ENCODE peak calls at places on chromosomes 11 and 22, in seven cellular contexts. P, L, I, K, V, A and H are unnamed samples.

GRCh38 chr11:94128171-94128745 is 383 bp upstream of the PANX1 start:
- DNase-seq in P (no peak), L (no peak), I (peak), K (no peak), V (no peak), A (no peak), H (peak)

GRCh38 chr11:78341841-78342240 is 75.8 kb downstream of the GAB2 start:
- DNase-seq in P (no peak), L (no peak), I (no peak), K (no peak), V (no peak), A (no peak), H (no peak)

GRCh38 chr11:108496643-108497256 is 1.4 kb downstream of the POGLUT3 start:
- DNase-seq in P (no peak), L (no peak), I (no peak), K (no peak), V (no peak), A (no peak), H (peak)

GRCh38 chr11:22635689-22636088 is 10.1 kb upstream of the FANCF start:
- DNase-seq in P (no peak), L (no peak), I (no peak), K (no peak), V (no peak), A (peak), H (no peak)

GRCh38 chr11:77726524-77726923 is 88.9 kb upstream of the CLNS1A start:
- DNase-seq in P (no peak), L (no peak), I (no peak), K (no peak), V (no peak), A (no peak), H (no peak)

GRCh38 chr22:32650553-32651345 is 150.8 kb upstream of the TIMP3 start:
- DNase-seq in P (no peak), L (no peak), I (peak), K (no peak), V (no peak), A (no peak), H (no peak)

GRCh38 chr11:123261345-123262106 is 66.5 kb upstream of the CLMP start:
- DNase-seq in P (peak), L (peak), I (peak), K (peak), V (no peak), A (peak), H (peak)

GRCh38 chr11:116481126-116481644 is 291.6 kb downstream of the BUD13 start:
- DNase-seq in P (no peak), L (no peak), I (no peak), K (no peak), V (no peak), A (no peak), H (no peak)

GRCh38 chr11:69297926-69298777 is 4.2 kb downstream of the MYEOV start:
- DNase-seq in P (no peak), L (peak), I (peak), K (no peak), V (no peak), A (no peak), H (peak)

GRCh38 chr11:34075178-34075820 is 23.8 kb downstream of the CAPRIN1 start:
- DNase-seq in P (peak), L (no peak), I (no peak), K (no peak), V (no peak), A (no peak), H (peak)

GRCh38 chr11:66068923-66069714 is 953 bp upstream of the PACS1 start:
- DNase-seq in P (peak), L (no peak), I (peak), K (peak), V (no peak), A (no peak), H (peak)

GRCh38 chr22:23036684-23037428 is 33.5 kb upstream of the GNAZ start:
- DNase-seq in P (no peak), L (no peak), I (peak), K (no peak), V (no peak), A (no peak), H (peak)

GRCh38 chr11:106917973-106918372 is 100.3 kb downstream of the GUCY1A2 start:
- DNase-seq in P (no peak), L (no peak), I (no peak), K (peak), V (no peak), A (peak), H (peak)

GRCh38 chr11:62879554-62879953 is 1.1 kb upstream of the SLC3A2 start:
- DNase-seq in P (no peak), L (no peak), I (peak), K (no peak), V (no peak), A (no peak), H (peak)

GRCh38 chr22:48609279-48609865 is 1218.3 kb downstream of the BRD1 start:
- DNase-seq in P (no peak), L (no peak), I (no peak), K (no peak), V (no peak), A (no peak), H (no peak)

GRCh38 chr11:66011239-66011784 is 496 bp upstream of the CST6 start:
- DNase-seq in P (peak), L (peak), I (peak), K (no peak), V (no peak), A (no peak), H (peak)

GRCh38 chr22:19940536-19941364 is 822 bp upstream of the COMT start:
- DNase-seq in P (no peak), L (peak), I (no peak), K (no peak), V (no peak), A (no peak), H (no peak)

GRCh38 chr22:19941365-19942070 is at the start of the genes COMT and TXNRD2:
- DNase-seq in P (no peak), L (peak), I (peak), K (peak), V (no peak), A (no peak), H (peak)

GRCh38 chr22:19943665-19944026 is 2.0 kb upstream of the TXNRD2 start:
- DNase-seq in P (no peak), L (peak), I (peak), K (no peak), V (peak), A (no peak), H (peak)

GRCh38 chr22:19942071-19942885 is 660 bp upstream of the TXNRD2 start:
- DNase-seq in P (no peak), L (peak), I (peak), K (no peak), V (no peak), A (no peak), H (peak)

GRCh38 chr22:19942886-19943664 is 1.5 kb upstream of the TXNRD2 start:
- DNase-seq in P (peak), L (peak), I (peak), K (peak), V (no peak), A (peak), H (peak)
- H3K4me3 ChIP-seq in P (peak), L (peak), I (peak), K (no peak), V (peak), A (no peak), H (peak)

GRCh38 chr11:124922831-124923230 is 3.8 kb downstream of the HEPN1 start:
- DNase-seq in P (no peak), L (no peak), I (no peak), K (no peak), V (no peak), A (no peak), H (no peak)

GRCh38 chr11:124920870-124921609 is 2.0 kb downstream of the HEPN1 start:
- DNase-seq in P (peak), L (peak), I (no peak), K (peak), V (no peak), A (peak), H (peak)

GRCh38 chr11:124918950-124919349 is at the start of gene HEPN1:
- DNase-seq in P (no peak), L (no peak), I (no peak), K (no peak), V (no peak), A (no peak), H (no peak)

GRCh38 chr11:124917115-124917637 is 1.9 kb upstream of the HEPN1 start:
- DNase-seq in P (no peak), L (no peak), I (peak), K (no peak), V (no peak), A (no peak), H (peak)

DNA sequence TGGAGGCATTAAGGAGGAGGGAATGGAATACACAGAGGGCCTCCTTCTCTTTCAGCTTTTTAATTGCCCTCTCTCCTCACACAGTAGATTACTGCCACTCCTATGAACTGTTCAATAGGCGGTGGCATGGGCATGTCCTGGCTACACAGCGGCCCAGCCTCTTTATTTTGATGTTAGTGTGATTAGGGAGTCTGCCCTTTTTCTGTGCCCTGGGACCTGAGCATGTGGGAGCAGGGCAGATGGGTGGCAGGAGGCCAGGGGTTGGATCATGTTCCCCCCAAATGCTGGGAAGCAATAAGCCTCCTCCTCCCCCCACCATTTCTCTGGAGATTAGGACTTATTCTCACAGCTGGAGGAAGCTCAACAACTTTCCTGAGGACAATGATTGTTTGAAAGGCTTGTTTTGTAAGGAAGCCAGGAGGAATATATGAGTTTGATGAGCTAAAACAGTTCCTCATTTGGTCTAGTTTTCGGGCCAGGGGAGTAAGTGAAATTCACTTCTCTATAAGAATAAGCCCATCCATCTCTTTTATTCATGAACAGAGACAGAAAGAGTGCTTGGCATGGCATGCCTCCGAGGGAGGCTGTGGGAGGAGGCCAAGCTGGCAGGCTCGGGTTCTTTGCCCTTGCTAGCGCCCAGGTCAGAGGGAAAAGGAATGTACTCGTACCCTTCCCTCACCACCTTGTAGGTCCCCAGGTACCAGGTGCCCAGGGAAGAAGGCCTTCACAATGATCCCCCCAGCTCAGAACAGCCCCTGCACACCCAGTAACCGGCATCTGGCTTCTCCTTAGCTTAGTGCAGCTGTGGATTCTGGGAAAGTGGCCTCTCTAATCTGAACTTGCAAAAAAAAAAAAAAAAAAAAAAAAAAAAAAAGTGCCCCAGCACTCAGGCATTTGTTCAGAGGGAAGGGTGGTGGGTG is 1.0 kb downstream of the HEPN1 start:
- DNase-seq in P (no peak), L (no peak), I (no peak), K (no peak), V (no peak), A (no peak), H (no peak)
- H3K4me3 ChIP-seq in P (peak), L (peak), I (no peak), K (no peak), V (no peak), A (no peak), H (no peak)

DNA sequence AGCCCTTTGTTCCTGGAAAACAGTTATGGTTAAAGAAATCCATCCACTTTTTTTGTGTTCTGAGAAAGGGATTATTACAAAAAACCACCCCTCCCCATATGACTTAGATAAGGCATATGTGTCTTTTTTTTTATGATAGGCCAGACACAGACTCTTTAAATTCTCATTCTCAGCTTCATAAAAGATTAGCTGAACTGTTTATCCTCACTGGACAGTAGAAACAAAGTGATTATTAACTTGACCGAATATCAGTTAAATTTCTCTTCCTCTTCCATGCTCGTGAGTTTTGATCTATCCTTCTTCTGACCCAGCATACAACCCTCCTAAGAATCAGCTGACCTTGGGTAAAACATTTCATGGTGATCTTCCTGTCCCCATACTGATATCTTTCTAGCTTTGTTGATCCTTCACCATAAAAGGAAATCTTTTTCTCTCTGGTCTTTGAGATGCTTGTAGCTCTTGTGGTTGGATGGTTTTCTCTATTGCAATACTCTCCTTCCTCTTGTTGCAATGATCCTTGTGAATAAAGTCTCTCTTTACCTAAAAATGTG is 26.2 kb downstream of the OR2AG2 start:
- DNase-seq in P (no peak), L (no peak), I (no peak), K (no peak), V (no peak), A (no peak), H (peak)
- H3K4me3 ChIP-seq in P (no peak), L (peak), I (no peak), K (no peak), V (no peak), A (no peak), H (no peak)

GRCh38 chr11:118153976-118154375 is 1.4 kb upstream of the SCN4B start:
- DNase-seq in P (no peak), L (no peak), I (no peak), K (no peak), V (no peak), A (no peak), H (no peak)

GRCh38 chr11:118153516-118153915 is 893 bp upstream of the SCN4B start:
- DNase-seq in P (no peak), L (no peak), I (no peak), K (no peak), V (no peak), A (no peak), H (no peak)

GRCh38 chr11:118152552-118153471 is at the start of gene SCN4B:
- DNase-seq in P (no peak), L (peak), I (peak), K (peak), V (no peak), A (peak), H (peak)

GRCh38 chr11:118151421-118151820 is 1.2 kb downstream of the SCN4B start:
- DNase-seq in P (no peak), L (no peak), I (peak), K (no peak), V (no peak), A (no peak), H (no peak)

GRCh38 chr11:118152020-118152551 is 537 bp downstream of the SCN4B start:
- DNase-seq in P (no peak), L (no peak), I (no peak), K (no peak), V (no peak), A (no peak), H (no peak)
- H3K4me3 ChIP-seq in P (peak), L (peak), I (no peak), K (peak), V (peak), A (peak), H (no peak)

GRCh38 chr11:27701262-27702105 is 1.2 kb upstream of the BDNF start:
- DNase-seq in P (no peak), L (peak), I (peak), K (peak), V (no peak), A (peak), H (peak)

GRCh38 chr11:27700351-27701261 is at the start of gene BDNF:
- DNase-seq in P (no peak), L (peak), I (peak), K (peak), V (no peak), A (peak), H (peak)

GRCh38 chr11:27698872-27699241 is 1.4 kb downstream of the BDNF start:
- DNase-seq in P (peak), L (peak), I (peak), K (peak), V (no peak), A (peak), H (peak)

GRCh38 chr11:27699242-27699925 is 871 bp downstream of the BDNF start:
- DNase-seq in P (no peak), L (peak), I (no peak), K (peak), V (no peak), A (peak), H (peak)

DNA sequence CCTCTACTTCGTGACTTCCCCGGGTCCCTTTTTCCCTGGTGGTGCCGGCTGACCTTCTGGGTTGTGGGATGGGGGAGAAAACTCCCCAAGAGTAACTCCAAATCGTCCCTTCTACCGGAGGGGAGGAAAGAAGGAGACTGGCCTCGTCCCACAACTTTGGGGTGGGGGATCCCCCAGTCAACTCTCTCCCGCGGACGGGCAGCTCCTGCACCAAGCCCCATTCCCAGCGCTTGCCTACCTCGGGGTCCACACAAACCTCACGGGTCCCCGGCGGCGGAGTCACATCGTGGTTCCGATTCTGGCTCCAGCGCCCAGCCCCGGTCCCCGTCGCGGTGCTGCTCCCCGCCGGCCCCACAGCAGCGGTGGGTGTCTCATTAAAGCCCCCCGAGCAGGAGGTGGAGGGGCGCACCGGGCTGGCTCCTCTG is 317 bp downstream of the BDNF start:
- DNase-seq in P (no peak), L (peak), I (no peak), K (no peak), V (no peak), A (no peak), H (no peak)
- H3K4me3 ChIP-seq in P (peak), L (peak), I (peak), K (peak), V (peak), A (peak), H (peak)

DNA sequence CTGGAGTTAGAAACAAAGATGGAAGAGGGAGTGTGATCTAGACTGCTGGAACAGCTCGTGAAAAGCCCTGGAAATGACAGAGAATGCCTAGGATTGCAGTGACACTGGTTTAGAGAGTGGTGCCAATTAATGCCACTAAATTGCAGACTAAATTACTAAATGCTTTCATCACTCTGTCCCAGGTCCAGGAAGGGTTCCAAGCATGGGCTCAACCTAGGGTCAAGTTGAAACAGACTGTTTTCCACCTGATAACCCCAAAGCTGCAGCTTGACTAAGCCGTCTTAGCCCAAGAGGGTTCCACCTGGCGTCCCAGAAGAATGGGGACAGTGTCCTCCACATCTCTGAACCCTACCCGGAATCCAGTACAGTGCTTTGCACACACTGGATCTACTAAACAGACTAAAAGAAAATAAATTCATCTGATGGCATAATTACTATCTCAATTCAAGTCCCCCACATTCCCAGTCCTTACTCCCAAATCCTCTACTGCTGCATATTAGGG is 1.1 kb upstream of the CRY2 start:
- DNase-seq in P (no peak), L (no peak), I (no peak), K (no peak), V (no peak), A (no peak), H (no peak)
- H3K4me3 ChIP-seq in P (no peak), L (no peak), I (no peak), K (no peak), V (no peak), A (no peak), H (no peak)

GRCh38 chr11:44861829-44862545 is 88.7 kb downstream of the TP53I11 start:
- DNase-seq in P (peak), L (peak), I (peak), K (peak), V (no peak), A (peak), H (peak)
- H3K4me3 ChIP-seq in P (no peak), L (no peak), I (no peak), K (no peak), V (no peak), A (no peak), H (no peak)

DNA sequence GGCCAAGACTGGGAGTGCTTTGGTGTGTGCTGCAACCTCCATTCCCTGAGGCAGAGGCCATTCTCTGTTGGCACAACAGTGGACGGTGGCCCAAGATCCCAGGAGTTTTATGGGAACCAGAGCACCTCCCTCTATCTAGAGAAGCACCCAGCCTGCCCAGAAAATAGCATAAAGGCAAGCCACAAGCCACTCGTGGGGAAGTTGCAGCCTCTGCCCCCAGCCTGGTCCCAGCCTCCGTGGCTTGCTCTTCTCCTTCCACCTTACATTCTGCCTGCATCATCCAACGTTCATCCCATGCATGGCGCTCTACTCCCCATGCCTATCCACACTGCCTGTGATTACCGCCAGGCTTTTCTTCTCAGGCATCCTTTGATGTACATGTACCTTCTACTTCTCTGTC is 15.8 kb downstream of the IL17RA start:
- DNase-seq in P (no peak), L (peak), I (no peak), K (no peak), V (no peak), A (no peak), H (no peak)
- H3K4me3 ChIP-seq in P (no peak), L (no peak), I (no peak), K (no peak), V (no peak), A (no peak), H (no peak)